ENCODE peak calls at places on chromosomes 2 and 18, in four cellular contexts. One of them, this sample, is unnamed.
A peak's percentile ranks its signal among the peaks of the same experiment; 100 is the strongest.

GRCh38 chr2:108926561-108927380 is 62.2 kb downstream of the EDAR start:
- DNase-seq in psoas muscle: no peak
- DNase-seq in hepatocyte: no peak
- DNase-seq in testis: no peak
- DNase-seq in this sample: no peak

GRCh38 chr2:98086491-98087446 is at the start of gene VWA3B:
- DNase-seq in psoas muscle: peak; percentile 63
- DNase-seq in hepatocyte: peak; percentile 89
- DNase-seq in testis: peak; percentile 79
- DNase-seq in this sample: peak; percentile 15

GRCh38 chr2:86785456-86785855 is 5.3 kb downstream of the CD8A start:
- DNase-seq in psoas muscle: no peak
- DNase-seq in hepatocyte: no peak
- DNase-seq in testis: no peak
- DNase-seq in this sample: no peak

GRCh38 chr2:127695491-127696472 is 5.5 kb upstream of the SFT2D3 start:
- DNase-seq in psoas muscle: peak; percentile 70
- DNase-seq in hepatocyte: peak; percentile 71
- DNase-seq in testis: peak; percentile 66
- DNase-seq in this sample: peak; percentile 52

GRCh38 chr18:49690307-49690706 is 123.0 kb downstream of the ACAA2 start:
- DNase-seq in psoas muscle: no peak
- DNase-seq in hepatocyte: no peak
- DNase-seq in testis: no peak
- DNase-seq in this sample: no peak

GRCh38 chr2:203973676-203974075 is 37.1 kb downstream of the ICOS start:
- DNase-seq in psoas muscle: no peak
- DNase-seq in hepatocyte: no peak
- DNase-seq in testis: no peak
- DNase-seq in this sample: no peak

GRCh38 chr2:109144271-109144670 is 15.3 kb downstream of the SH3RF3 start:
- DNase-seq in psoas muscle: no peak
- DNase-seq in hepatocyte: no peak
- DNase-seq in testis: no peak
- DNase-seq in this sample: peak; percentile 78

GRCh38 chr2:74333175-74333574 is 10.0 kb downstream of the SLC4A5 start:
- DNase-seq in psoas muscle: no peak
- DNase-seq in hepatocyte: peak; percentile 10
- DNase-seq in testis: peak; percentile 56
- DNase-seq in this sample: no peak

GRCh38 chr2:6932833-6933232 is 15.6 kb downstream of the RNF144A start:
- DNase-seq in psoas muscle: no peak
- DNase-seq in hepatocyte: no peak
- DNase-seq in testis: no peak
- DNase-seq in this sample: no peak

GRCh38 chr2:109438773-109439191 is 175.0 kb downstream of the SEPTIN10 start:
- DNase-seq in psoas muscle: peak; percentile 63
- DNase-seq in hepatocyte: peak; percentile 24
- DNase-seq in testis: no peak
- DNase-seq in this sample: no peak

GRCh38 chr18:2199060-2199459 is 372.2 kb downstream of the METTL4 start:
- DNase-seq in psoas muscle: no peak
- DNase-seq in hepatocyte: no peak
- DNase-seq in testis: no peak
- DNase-seq in this sample: no peak

GRCh38 chr2:73078457-73079411 is 7.2 kb upstream of the SFXN5 start:
- DNase-seq in psoas muscle: no peak
- DNase-seq in hepatocyte: no peak
- DNase-seq in testis: no peak
- DNase-seq in this sample: no peak

GRCh38 chr2:46256563-46257142 is 40.6 kb upstream of the EPAS1 start:
- DNase-seq in psoas muscle: no peak
- DNase-seq in hepatocyte: no peak
- DNase-seq in testis: no peak
- DNase-seq in this sample: no peak

GRCh38 chr2:138244400-138245001 is 257.1 kb upstream of the SPOPL start:
- DNase-seq in psoas muscle: no peak
- DNase-seq in hepatocyte: no peak
- DNase-seq in testis: no peak
- DNase-seq in this sample: no peak

GRCh38 chr18:73431620-73432019 is 563.8 kb upstream of the NETO1 start:
- DNase-seq in psoas muscle: no peak
- DNase-seq in hepatocyte: no peak
- DNase-seq in testis: no peak
- DNase-seq in this sample: no peak

GRCh38 chr2:23404426-23404825 is 19.4 kb downstream of the KLHL29 start:
- DNase-seq in psoas muscle: no peak
- DNase-seq in hepatocyte: peak; percentile 84
- DNase-seq in testis: peak; percentile 51
- DNase-seq in this sample: no peak

GRCh38 chr2:231565915-231566594 is 26.6 kb upstream of the TEX44 start:
- DNase-seq in psoas muscle: no peak
- DNase-seq in hepatocyte: no peak
- DNase-seq in testis: no peak
- DNase-seq in this sample: no peak

GRCh38 chr2:215812966-215813365 is 200.4 kb downstream of the MREG start:
- DNase-seq in psoas muscle: no peak
- DNase-seq in hepatocyte: no peak
- DNase-seq in testis: no peak
- DNase-seq in this sample: no peak

GRCh38 chr2:163800889-163801498 is 65.2 kb upstream of the FIGN start:
- DNase-seq in psoas muscle: no peak
- DNase-seq in hepatocyte: peak; percentile 58
- DNase-seq in testis: no peak
- DNase-seq in this sample: no peak

GRCh38 chr2:187826023-187826422 is 271.8 kb upstream of the TFPI start:
- DNase-seq in psoas muscle: no peak
- DNase-seq in hepatocyte: no peak
- DNase-seq in testis: no peak
- DNase-seq in this sample: no peak

GRCh38 chr2:197867630-197868029 is 63.2 kb downstream of the PLCL1 start:
- DNase-seq in psoas muscle: no peak
- DNase-seq in hepatocyte: no peak
- DNase-seq in testis: no peak
- DNase-seq in this sample: no peak

DNA sequence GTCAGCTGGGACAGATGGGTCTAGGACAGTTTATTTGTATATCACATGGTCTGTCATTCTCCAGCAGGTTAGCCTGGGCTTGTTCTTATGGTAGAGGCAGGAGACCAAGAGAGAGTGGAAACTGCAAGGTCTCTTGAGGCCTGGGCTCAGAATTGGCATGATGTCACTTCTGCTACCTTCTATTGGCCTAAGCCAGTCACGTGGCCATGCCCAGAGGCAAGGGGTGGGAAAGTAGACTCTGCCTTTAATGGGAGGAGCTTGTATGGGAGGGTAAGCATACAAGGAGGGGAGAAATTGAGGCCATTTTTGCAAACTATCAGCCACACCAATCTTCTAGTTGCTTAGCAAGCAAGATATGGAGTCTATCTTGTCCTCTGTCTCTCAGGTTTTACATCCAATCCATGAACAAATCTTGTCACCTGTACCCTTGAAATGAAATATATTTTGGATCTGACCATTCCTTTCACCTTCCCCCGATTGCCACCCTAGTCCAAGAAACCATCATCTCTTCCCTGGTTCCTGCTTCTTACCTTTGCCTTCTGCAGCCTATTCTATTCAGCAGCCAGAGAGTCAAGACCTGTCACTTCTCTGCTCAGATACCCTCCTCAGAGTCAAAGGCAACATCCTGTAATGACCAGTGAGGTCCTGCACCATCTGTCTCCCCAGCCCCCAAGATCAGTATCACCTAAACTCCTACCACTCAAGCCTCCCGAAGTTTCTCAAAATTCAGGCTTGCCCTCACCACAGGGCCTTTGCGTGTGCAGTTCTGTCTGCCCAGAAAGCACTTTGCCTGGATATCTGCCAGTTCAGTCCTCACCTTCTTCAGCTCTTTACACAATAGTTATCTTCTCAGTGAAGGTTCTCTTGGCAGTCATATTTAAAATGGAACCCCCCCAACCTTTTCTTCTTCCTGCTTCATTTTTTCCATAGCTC is 240.0 kb downstream of the LOXHD1 start:
- DNase-seq in psoas muscle: no peak
- DNase-seq in hepatocyte: no peak
- DNase-seq in testis: no peak
- DNase-seq in this sample: no peak
- H3K4me3 ChIP-seq in psoas muscle: no peak overlapping the region
- H3K4me3 ChIP-seq in hepatocyte: no peak overlapping the region
- H3K4me3 ChIP-seq in testis: no peak overlapping the region
- H3K4me3 ChIP-seq in this sample: no peak overlapping the region

GRCh38 chr2:237162959-237163358 is 77.3 kb downstream of the COPS8 start:
- DNase-seq in psoas muscle: no peak
- DNase-seq in hepatocyte: no peak
- DNase-seq in testis: no peak
- DNase-seq in this sample: no peak
- H3K27ac ChIP-seq in psoas muscle: no peak overlapping the region
- H3K27ac ChIP-seq in hepatocyte: no peak overlapping the region
- H3K27ac ChIP-seq in testis: no peak overlapping the region
- H3K27ac ChIP-seq in this sample: no peak overlapping the region

GRCh38 chr2:172674034-172674967 is 61.3 kb upstream of the RAPGEF4 start:
- DNase-seq in psoas muscle: peak; percentile 25
- DNase-seq in hepatocyte: peak; percentile 64
- DNase-seq in testis: peak; percentile 22
- DNase-seq in this sample: peak; percentile 15

GRCh38 chr2:172674968-172675303 is 60.7 kb upstream of the RAPGEF4 start:
- DNase-seq in psoas muscle: no peak
- DNase-seq in hepatocyte: no peak
- DNase-seq in testis: no peak
- DNase-seq in this sample: no peak

GRCh38 chr2:172671506-172671905 is 64.1 kb upstream of the RAPGEF4 start:
- DNase-seq in psoas muscle: no peak
- DNase-seq in hepatocyte: no peak
- DNase-seq in testis: no peak
- DNase-seq in this sample: no peak

GRCh38 chr2:172672114-172672513 is 63.5 kb upstream of the RAPGEF4 start:
- DNase-seq in psoas muscle: no peak
- DNase-seq in hepatocyte: no peak
- DNase-seq in testis: no peak
- DNase-seq in this sample: no peak

DNA sequence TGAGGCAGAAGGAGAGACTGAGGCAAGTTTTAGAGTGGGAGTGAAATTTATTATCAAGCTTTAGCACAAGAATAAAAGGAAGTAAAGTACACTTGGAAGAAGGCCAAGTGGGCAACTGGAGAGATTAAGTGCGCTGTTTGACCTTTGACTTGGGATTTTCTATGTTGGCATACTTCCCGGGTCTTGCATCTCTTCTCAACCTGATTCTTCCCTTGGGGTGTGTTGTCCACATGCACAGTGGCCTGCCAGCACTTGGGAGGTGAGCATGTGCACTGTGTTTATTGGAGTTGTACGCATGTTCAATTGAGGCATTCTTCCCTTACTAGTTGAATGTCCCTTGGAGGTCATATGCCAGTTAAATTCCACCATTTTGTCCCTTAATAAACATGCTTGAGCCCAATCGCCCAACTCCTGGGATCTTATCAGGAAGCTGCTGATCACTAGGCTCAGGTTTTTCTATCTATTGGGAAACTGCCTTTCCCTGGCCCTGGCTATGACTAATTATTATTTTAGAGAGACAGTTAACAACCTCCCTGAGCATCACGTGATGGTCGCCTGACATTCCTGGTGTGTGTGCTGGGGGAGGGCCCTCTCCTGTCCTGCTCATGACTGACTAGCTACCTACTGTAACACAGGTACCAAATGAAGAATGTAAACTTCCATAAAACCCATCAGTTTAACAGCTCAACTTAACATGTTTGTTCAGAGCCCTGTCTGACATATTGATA is 62.5 kb upstream of the RAPGEF4 start:
- DNase-seq in psoas muscle: no peak
- DNase-seq in hepatocyte: peak; percentile 59
- DNase-seq in testis: no peak
- DNase-seq in this sample: no peak
- H3K36me3 ChIP-seq in psoas muscle: no peaks in the 10 kb centered on the region
- H3K36me3 ChIP-seq in hepatocyte: no peaks in the 10 kb centered on the region
- H3K36me3 ChIP-seq in testis: no peaks in the 10 kb centered on the region
- H3K36me3 ChIP-seq in this sample: no peaks in the 10 kb centered on the region

DNA sequence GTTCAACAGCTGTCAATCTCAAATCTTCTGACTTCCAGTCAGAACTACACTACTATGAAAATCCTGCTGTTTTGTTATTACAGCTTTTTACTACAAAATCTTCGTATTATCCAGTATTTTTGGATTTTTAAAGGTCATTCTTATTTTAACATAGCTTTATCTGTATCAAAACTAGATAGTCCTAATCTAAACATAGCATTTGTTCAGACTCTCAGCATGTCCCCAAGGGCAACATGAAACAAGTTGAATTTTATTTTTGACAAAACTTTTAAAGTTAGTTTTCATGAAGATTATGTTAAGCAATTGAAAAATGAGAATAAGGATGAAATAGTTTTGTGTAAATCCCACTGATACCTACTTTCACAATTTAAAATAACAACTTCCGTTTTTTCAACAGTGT is 48.1 kb downstream of the PDE1A start:
- DNase-seq in psoas muscle: no peak
- DNase-seq in hepatocyte: no peak
- DNase-seq in testis: no peak
- DNase-seq in this sample: no peak
- H3K4me3 ChIP-seq in psoas muscle: no peak overlapping the region
- H3K4me3 ChIP-seq in hepatocyte: no peak overlapping the region
- H3K4me3 ChIP-seq in testis: no peak overlapping the region
- H3K4me3 ChIP-seq in this sample: no peak overlapping the region

GRCh38 chr2:68411397-68412126 is 46.5 kb downstream of the PLEK start:
- DNase-seq in psoas muscle: no peak
- DNase-seq in hepatocyte: no peak
- DNase-seq in testis: no peak
- DNase-seq in this sample: no peak
- H3K27ac ChIP-seq in psoas muscle: no peak overlapping the region
- H3K27ac ChIP-seq in hepatocyte: no peak overlapping the region
- H3K27ac ChIP-seq in testis: no peak overlapping the region
- H3K27ac ChIP-seq in this sample: no peak overlapping the region

GRCh38 chr2:172582656-172583055 is 26.8 kb downstream of the PDK1 start:
- DNase-seq in psoas muscle: no peak
- DNase-seq in hepatocyte: no peak
- DNase-seq in testis: no peak
- DNase-seq in this sample: no peak
- H3K36me3 ChIP-seq in psoas muscle: peaks cover 25% of the 10 kb centered on the region
- H3K36me3 ChIP-seq in hepatocyte: no peaks in the 10 kb centered on the region
- H3K36me3 ChIP-seq in testis: no peaks in the 10 kb centered on the region
- H3K36me3 ChIP-seq in this sample: peaks cover 23% of the 10 kb centered on the region

DNA sequence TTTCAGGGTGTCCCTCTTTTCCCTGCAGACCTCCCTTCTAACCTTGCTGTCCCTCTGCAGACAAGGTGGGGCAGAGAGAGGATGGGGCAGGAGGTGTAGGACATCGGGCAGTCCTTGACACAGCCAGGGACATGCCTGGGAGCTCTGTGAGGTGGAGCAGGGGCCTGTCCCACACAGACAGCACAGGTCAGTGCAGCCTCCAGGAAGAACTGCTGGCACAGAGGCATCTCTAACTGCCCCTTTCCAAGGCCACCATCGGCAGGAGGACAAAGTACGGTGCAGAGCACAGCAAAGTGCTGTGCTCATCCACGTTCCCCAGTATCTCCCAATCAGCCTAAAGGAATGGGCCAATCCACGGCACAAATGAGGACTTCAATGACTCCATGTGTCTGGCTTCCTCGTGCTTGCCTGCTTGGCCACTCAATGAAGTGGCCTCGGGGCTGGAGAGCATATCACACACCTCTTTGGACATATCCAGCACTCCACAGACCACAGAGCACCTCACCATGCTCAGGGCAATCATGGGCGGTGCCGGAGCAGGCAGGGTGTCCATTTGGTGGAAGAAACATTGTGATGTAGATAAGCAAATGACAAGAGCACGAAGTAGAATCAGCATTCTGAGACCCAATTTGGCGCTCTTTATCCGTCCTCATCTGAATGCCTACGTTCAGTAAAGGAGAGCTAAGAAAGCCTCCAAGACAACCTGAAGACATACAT is 11.9 kb downstream of the CHST10 start:
- DNase-seq in psoas muscle: no peak
- DNase-seq in hepatocyte: no peak
- DNase-seq in testis: no peak
- DNase-seq in this sample: no peak
- H3K4me3 ChIP-seq in psoas muscle: no peak overlapping the region
- H3K4me3 ChIP-seq in hepatocyte: no peak overlapping the region
- H3K4me3 ChIP-seq in testis: no peak overlapping the region
- H3K4me3 ChIP-seq in this sample: no peak overlapping the region